ENCODE peak calls at places on chromosomes 6 and 20, in seven cellular contexts. One of them, this sample, is unnamed.

GRCh38 chr6:125588268-125588667 is 161.2 kb upstream of the HEY2 start:
- DNase-seq in HCEC 1CT: no peak
- DNase-seq in left lung: no peak
- DNase-seq in activated T-helper 1 cell treated with anti-CD3 and anti-CD28 coated beads, Interleukin-12 subunit alpha, Interleukin-12 subunit beta, Interleukin-2, Interleukin-4 antibody, amounts not matched to agents 30 ng/mL and 10 ng/mL and 1 ng/mL, durations not matched to agents 14 hours and 24 hours and 36 hours: no peak
- DNase-seq in adrenal gland: no peak
- DNase-seq in breast epithelium: no peak
- DNase-seq in GM23248: peak; percentile 20
- DNase-seq in this sample: no peak

GRCh38 chr20:3116341-3116740 is 31.8 kb upstream of the AVP start:
- DNase-seq in HCEC 1CT: no peak
- DNase-seq in left lung: no peak
- DNase-seq in activated T-helper 1 cell treated with anti-CD3 and anti-CD28 coated beads, Interleukin-12 subunit alpha, Interleukin-12 subunit beta, Interleukin-2, Interleukin-4 antibody, amounts not matched to agents 30 ng/mL and 10 ng/mL and 1 ng/mL, durations not matched to agents 14 hours and 24 hours and 36 hours: no peak
- DNase-seq in adrenal gland: peak; percentile 83
- DNase-seq in breast epithelium: no peak
- DNase-seq in GM23248: no peak
- DNase-seq in this sample: no peak

GRCh38 chr20:10524034-10524476 is 89.0 kb downstream of the SLX4IP start:
- DNase-seq in HCEC 1CT: no peak
- DNase-seq in left lung: no peak
- DNase-seq in activated T-helper 1 cell treated with anti-CD3 and anti-CD28 coated beads, Interleukin-12 subunit alpha, Interleukin-12 subunit beta, Interleukin-2, Interleukin-4 antibody, amounts not matched to agents 30 ng/mL and 10 ng/mL and 1 ng/mL, durations not matched to agents 14 hours and 24 hours and 36 hours: no peak
- DNase-seq in adrenal gland: peak; percentile 55
- DNase-seq in breast epithelium: no peak
- DNase-seq in GM23248: no peak
- DNase-seq in this sample: no peak

GRCh38 chr6:91442342-91442741 is 855.5 kb upstream of the MAP3K7 start:
- DNase-seq in HCEC 1CT: no peak
- DNase-seq in left lung: no peak
- DNase-seq in activated T-helper 1 cell treated with anti-CD3 and anti-CD28 coated beads, Interleukin-12 subunit alpha, Interleukin-12 subunit beta, Interleukin-2, Interleukin-4 antibody, amounts not matched to agents 30 ng/mL and 10 ng/mL and 1 ng/mL, durations not matched to agents 14 hours and 24 hours and 36 hours: no peak
- DNase-seq in adrenal gland: no peak
- DNase-seq in breast epithelium: no peak
- DNase-seq in GM23248: no peak
- DNase-seq in this sample: no peak

GRCh38 chr6:42378536-42378935 is 73.2 kb downstream of the TRERF1 start:
- DNase-seq in HCEC 1CT: no peak
- DNase-seq in left lung: no peak
- DNase-seq in activated T-helper 1 cell treated with anti-CD3 and anti-CD28 coated beads, Interleukin-12 subunit alpha, Interleukin-12 subunit beta, Interleukin-2, Interleukin-4 antibody, amounts not matched to agents 30 ng/mL and 10 ng/mL and 1 ng/mL, durations not matched to agents 14 hours and 24 hours and 36 hours: no peak
- DNase-seq in adrenal gland: no peak
- DNase-seq in breast epithelium: no peak
- DNase-seq in GM23248: no peak
- DNase-seq in this sample: no peak

GRCh38 chr20:59628171-59628570 is 23.8 kb downstream of the PHACTR3 start:
- DNase-seq in HCEC 1CT: no peak
- DNase-seq in left lung: no peak
- DNase-seq in activated T-helper 1 cell treated with anti-CD3 and anti-CD28 coated beads, Interleukin-12 subunit alpha, Interleukin-12 subunit beta, Interleukin-2, Interleukin-4 antibody, amounts not matched to agents 30 ng/mL and 10 ng/mL and 1 ng/mL, durations not matched to agents 14 hours and 24 hours and 36 hours: no peak
- DNase-seq in adrenal gland: no peak
- DNase-seq in breast epithelium: no peak
- DNase-seq in GM23248: no peak
- DNase-seq in this sample: no peak

GRCh38 chr6:123022980-123023379 is 26.9 kb downstream of the CLVS2 start:
- DNase-seq in HCEC 1CT: no peak
- DNase-seq in left lung: no peak
- DNase-seq in activated T-helper 1 cell treated with anti-CD3 and anti-CD28 coated beads, Interleukin-12 subunit alpha, Interleukin-12 subunit beta, Interleukin-2, Interleukin-4 antibody, amounts not matched to agents 30 ng/mL and 10 ng/mL and 1 ng/mL, durations not matched to agents 14 hours and 24 hours and 36 hours: no peak
- DNase-seq in adrenal gland: no peak
- DNase-seq in breast epithelium: no peak
- DNase-seq in GM23248: no peak
- DNase-seq in this sample: no peak

GRCh38 chr6:8941578-8941977 is 506.2 kb upstream of the SLC35B3 start:
- DNase-seq in HCEC 1CT: no peak
- DNase-seq in left lung: no peak
- DNase-seq in activated T-helper 1 cell treated with anti-CD3 and anti-CD28 coated beads, Interleukin-12 subunit alpha, Interleukin-12 subunit beta, Interleukin-2, Interleukin-4 antibody, amounts not matched to agents 30 ng/mL and 10 ng/mL and 1 ng/mL, durations not matched to agents 14 hours and 24 hours and 36 hours: no peak
- DNase-seq in adrenal gland: no peak
- DNase-seq in breast epithelium: no peak
- DNase-seq in GM23248: no peak
- DNase-seq in this sample: no peak

GRCh38 chr6:131023834-131024504 is 39.1 kb downstream of the EPB41L2 start:
- DNase-seq in HCEC 1CT: peak; percentile 74
- DNase-seq in left lung: no peak
- DNase-seq in activated T-helper 1 cell treated with anti-CD3 and anti-CD28 coated beads, Interleukin-12 subunit alpha, Interleukin-12 subunit beta, Interleukin-2, Interleukin-4 antibody, amounts not matched to agents 30 ng/mL and 10 ng/mL and 1 ng/mL, durations not matched to agents 14 hours and 24 hours and 36 hours: no peak
- DNase-seq in adrenal gland: no peak
- DNase-seq in breast epithelium: no peak
- DNase-seq in GM23248: peak; percentile 74
- DNase-seq in this sample: no peak

GRCh38 chr6:33428219-33428890 is 8.5 kb downstream of the SYNGAP1 start:
- DNase-seq in HCEC 1CT: peak; percentile 44
- DNase-seq in left lung: no peak
- DNase-seq in activated T-helper 1 cell treated with anti-CD3 and anti-CD28 coated beads, Interleukin-12 subunit alpha, Interleukin-12 subunit beta, Interleukin-2, Interleukin-4 antibody, amounts not matched to agents 30 ng/mL and 10 ng/mL and 1 ng/mL, durations not matched to agents 14 hours and 24 hours and 36 hours: no peak
- DNase-seq in adrenal gland: peak; percentile 55
- DNase-seq in breast epithelium: no peak
- DNase-seq in GM23248: peak; percentile 75
- DNase-seq in this sample: peak; percentile 51

GRCh38 chr6:22236626-22237414 is 60.0 kb downstream of the PRL start:
- DNase-seq in HCEC 1CT: peak; percentile 78
- DNase-seq in left lung: no peak
- DNase-seq in activated T-helper 1 cell treated with anti-CD3 and anti-CD28 coated beads, Interleukin-12 subunit alpha, Interleukin-12 subunit beta, Interleukin-2, Interleukin-4 antibody, amounts not matched to agents 30 ng/mL and 10 ng/mL and 1 ng/mL, durations not matched to agents 14 hours and 24 hours and 36 hours: no peak
- DNase-seq in adrenal gland: no peak
- DNase-seq in breast epithelium: no peak
- DNase-seq in GM23248: peak; percentile 87
- DNase-seq in this sample: no peak

GRCh38 chr6:157946865-157947532 is 34.7 kb upstream of the SYNJ2 start:
- DNase-seq in HCEC 1CT: peak; percentile 18
- DNase-seq in left lung: no peak
- DNase-seq in activated T-helper 1 cell treated with anti-CD3 and anti-CD28 coated beads, Interleukin-12 subunit alpha, Interleukin-12 subunit beta, Interleukin-2, Interleukin-4 antibody, amounts not matched to agents 30 ng/mL and 10 ng/mL and 1 ng/mL, durations not matched to agents 14 hours and 24 hours and 36 hours: no peak
- DNase-seq in adrenal gland: no peak
- DNase-seq in breast epithelium: no peak
- DNase-seq in GM23248: peak; percentile 21
- DNase-seq in this sample: no peak

GRCh38 chr20:6768228-6769185 is 1.0 kb downstream of the BMP2 start:
- DNase-seq in HCEC 1CT: no peak
- DNase-seq in left lung: peak; percentile 85
- DNase-seq in activated T-helper 1 cell treated with anti-CD3 and anti-CD28 coated beads, Interleukin-12 subunit alpha, Interleukin-12 subunit beta, Interleukin-2, Interleukin-4 antibody, amounts not matched to agents 30 ng/mL and 10 ng/mL and 1 ng/mL, durations not matched to agents 14 hours and 24 hours and 36 hours: no peak
- DNase-seq in adrenal gland: peak; percentile 23
- DNase-seq in breast epithelium: no peak
- DNase-seq in GM23248: peak; percentile 62
- DNase-seq in this sample: no peak

GRCh38 chr6:119183457-119183856 is 105.0 kb upstream of the FAM184A start:
- DNase-seq in HCEC 1CT: no peak
- DNase-seq in left lung: no peak
- DNase-seq in activated T-helper 1 cell treated with anti-CD3 and anti-CD28 coated beads, Interleukin-12 subunit alpha, Interleukin-12 subunit beta, Interleukin-2, Interleukin-4 antibody, amounts not matched to agents 30 ng/mL and 10 ng/mL and 1 ng/mL, durations not matched to agents 14 hours and 24 hours and 36 hours: no peak
- DNase-seq in adrenal gland: no peak
- DNase-seq in breast epithelium: no peak
- DNase-seq in GM23248: no peak
- DNase-seq in this sample: no peak

GRCh38 chr6:105357147-105357546 is 45.7 kb downstream of the PREP start:
- DNase-seq in HCEC 1CT: no peak
- DNase-seq in left lung: no peak
- DNase-seq in activated T-helper 1 cell treated with anti-CD3 and anti-CD28 coated beads, Interleukin-12 subunit alpha, Interleukin-12 subunit beta, Interleukin-2, Interleukin-4 antibody, amounts not matched to agents 30 ng/mL and 10 ng/mL and 1 ng/mL, durations not matched to agents 14 hours and 24 hours and 36 hours: no peak
- DNase-seq in adrenal gland: no peak
- DNase-seq in breast epithelium: no peak
- DNase-seq in GM23248: no peak
- DNase-seq in this sample: no peak

GRCh38 chr20:53227523-53227922 is 255.4 kb downstream of the TSHZ2 start:
- DNase-seq in HCEC 1CT: no peak
- DNase-seq in left lung: no peak
- DNase-seq in activated T-helper 1 cell treated with anti-CD3 and anti-CD28 coated beads, Interleukin-12 subunit alpha, Interleukin-12 subunit beta, Interleukin-2, Interleukin-4 antibody, amounts not matched to agents 30 ng/mL and 10 ng/mL and 1 ng/mL, durations not matched to agents 14 hours and 24 hours and 36 hours: no peak
- DNase-seq in adrenal gland: no peak
- DNase-seq in breast epithelium: no peak
- DNase-seq in GM23248: peak; percentile 42
- DNase-seq in this sample: no peak

GRCh38 chr20:55103188-55103587 is 627.8 kb downstream of the DOK5 start:
- DNase-seq in HCEC 1CT: no peak
- DNase-seq in left lung: no peak
- DNase-seq in activated T-helper 1 cell treated with anti-CD3 and anti-CD28 coated beads, Interleukin-12 subunit alpha, Interleukin-12 subunit beta, Interleukin-2, Interleukin-4 antibody, amounts not matched to agents 30 ng/mL and 10 ng/mL and 1 ng/mL, durations not matched to agents 14 hours and 24 hours and 36 hours: no peak
- DNase-seq in adrenal gland: no peak
- DNase-seq in breast epithelium: no peak
- DNase-seq in GM23248: no peak
- DNase-seq in this sample: no peak

GRCh38 chr6:41607736-41608135 is 30.5 kb upstream of the MDFI start:
- DNase-seq in HCEC 1CT: no peak
- DNase-seq in left lung: no peak
- DNase-seq in activated T-helper 1 cell treated with anti-CD3 and anti-CD28 coated beads, Interleukin-12 subunit alpha, Interleukin-12 subunit beta, Interleukin-2, Interleukin-4 antibody, amounts not matched to agents 30 ng/mL and 10 ng/mL and 1 ng/mL, durations not matched to agents 14 hours and 24 hours and 36 hours: no peak
- DNase-seq in adrenal gland: no peak
- DNase-seq in breast epithelium: no peak
- DNase-seq in GM23248: no peak
- DNase-seq in this sample: no peak

GRCh38 chr20:38136421-38137245 is 28.4 kb downstream of the TGM2 start:
- DNase-seq in HCEC 1CT: no peak
- DNase-seq in left lung: peak; percentile 39
- DNase-seq in activated T-helper 1 cell treated with anti-CD3 and anti-CD28 coated beads, Interleukin-12 subunit alpha, Interleukin-12 subunit beta, Interleukin-2, Interleukin-4 antibody, amounts not matched to agents 30 ng/mL and 10 ng/mL and 1 ng/mL, durations not matched to agents 14 hours and 24 hours and 36 hours: no peak
- DNase-seq in adrenal gland: no peak
- DNase-seq in breast epithelium: no peak
- DNase-seq in GM23248: no peak
- DNase-seq in this sample: no peak

GRCh38 chr6:37653933-37654565 is 43.6 kb downstream of the MDGA1 start:
- DNase-seq in HCEC 1CT: peak; percentile 31
- DNase-seq in left lung: no peak
- DNase-seq in activated T-helper 1 cell treated with anti-CD3 and anti-CD28 coated beads, Interleukin-12 subunit alpha, Interleukin-12 subunit beta, Interleukin-2, Interleukin-4 antibody, amounts not matched to agents 30 ng/mL and 10 ng/mL and 1 ng/mL, durations not matched to agents 14 hours and 24 hours and 36 hours: peak; percentile 34
- DNase-seq in adrenal gland: no peak
- DNase-seq in breast epithelium: no peak
- DNase-seq in GM23248: peak; percentile 33
- DNase-seq in this sample: peak; percentile 70

GRCh38 chr20:38620501-38620900 is 18.9 kb downstream of the ARHGAP40 start:
- DNase-seq in HCEC 1CT: no peak
- DNase-seq in left lung: no peak
- DNase-seq in activated T-helper 1 cell treated with anti-CD3 and anti-CD28 coated beads, Interleukin-12 subunit alpha, Interleukin-12 subunit beta, Interleukin-2, Interleukin-4 antibody, amounts not matched to agents 30 ng/mL and 10 ng/mL and 1 ng/mL, durations not matched to agents 14 hours and 24 hours and 36 hours: no peak
- DNase-seq in adrenal gland: no peak
- DNase-seq in breast epithelium: no peak
- DNase-seq in GM23248: no peak
- DNase-seq in this sample: no peak

This sample was measured in stimulated activated naive CD8-positive, alpha-beta T cell treated with anti-CD3 and anti-CD28 coated beads, Interleukin-15, Interleukin-2, amounts not matched to agents 100 U/mL and 50 U/mL, for 24 hours.